ENCODE peak calls at places on chromosomes 4 and X, in seven cellular contexts. One of them, this sample, is unnamed.

GRCh38 chr4:52925531-52925968 is 63.4 kb downstream of the RASL11B start:
- DNase-seq in heart left ventricle: no peak
- DNase-seq in neural progenitor cell: peak; percentile 37
- DNase-seq in tibial nerve: no peak
- DNase-seq in sigmoid colon: no peak
- DNase-seq in HCT116: no peak
- DNase-seq in mesenchymal stem cell: peak; percentile 16
- DNase-seq in this sample: no peak

GRCh38 chr4:38290360-38290759 is 330.2 kb downstream of the PTTG2 start:
- DNase-seq in heart left ventricle: no peak
- DNase-seq in neural progenitor cell: no peak
- DNase-seq in tibial nerve: no peak
- DNase-seq in sigmoid colon: no peak
- DNase-seq in HCT116: no peak
- DNase-seq in mesenchymal stem cell: peak; percentile 23
- DNase-seq in this sample: no peak

GRCh38 chr4:92232566-92232965 is 71.2 kb upstream of the GRID2 start:
- DNase-seq in heart left ventricle: no peak
- DNase-seq in neural progenitor cell: no peak
- DNase-seq in tibial nerve: no peak
- DNase-seq in sigmoid colon: no peak
- DNase-seq in HCT116: no peak
- DNase-seq in mesenchymal stem cell: no peak
- DNase-seq in this sample: no peak

GRCh38 chr4:175457956-175458355 is 354.1 kb downstream of the GPM6A start:
- DNase-seq in heart left ventricle: no peak
- DNase-seq in neural progenitor cell: no peak
- DNase-seq in tibial nerve: no peak
- DNase-seq in sigmoid colon: no peak
- DNase-seq in HCT116: no peak
- DNase-seq in mesenchymal stem cell: no peak
- DNase-seq in this sample: no peak

GRCh38 chr4:15354358-15354757 is 73.5 kb upstream of the C1QTNF7 start:
- DNase-seq in heart left ventricle: no peak
- DNase-seq in neural progenitor cell: no peak
- DNase-seq in tibial nerve: no peak
- DNase-seq in sigmoid colon: no peak
- DNase-seq in HCT116: no peak
- DNase-seq in mesenchymal stem cell: no peak
- DNase-seq in this sample: no peak

GRCh38 chr4:87961993-87962791 is 13.3 kb upstream of the SPP1 start:
- DNase-seq in heart left ventricle: no peak
- DNase-seq in neural progenitor cell: no peak
- DNase-seq in tibial nerve: no peak
- DNase-seq in sigmoid colon: no peak
- DNase-seq in HCT116: no peak
- DNase-seq in mesenchymal stem cell: peak; percentile 57
- DNase-seq in this sample: no peak

GRCh38 chr4:109419679-109420078 is 13.9 kb upstream of the SEC24B start:
- DNase-seq in heart left ventricle: no peak
- DNase-seq in neural progenitor cell: peak; percentile 69
- DNase-seq in tibial nerve: no peak
- DNase-seq in sigmoid colon: no peak
- DNase-seq in HCT116: no peak
- DNase-seq in mesenchymal stem cell: no peak
- DNase-seq in this sample: no peak

GRCh38 chrX:11558972-11559371 is 106.7 kb downstream of the ARHGAP6 start:
- DNase-seq in heart left ventricle: no peak
- DNase-seq in neural progenitor cell: peak; percentile 15
- DNase-seq in tibial nerve: no peak
- DNase-seq in sigmoid colon: no peak
- DNase-seq in HCT116: peak; percentile 15
- DNase-seq in mesenchymal stem cell: peak; percentile 6
- DNase-seq in this sample: no peak

GRCh38 chrX:12245650-12246645 is 107.7 kb downstream of the FRMPD4 start:
- DNase-seq in heart left ventricle: no peak
- DNase-seq in neural progenitor cell: no peak
- DNase-seq in tibial nerve: no peak
- DNase-seq in sigmoid colon: no peak
- DNase-seq in HCT116: no peak
- DNase-seq in mesenchymal stem cell: peak; percentile 57
- DNase-seq in this sample: no peak

GRCh38 chrX:7117587-7117986 is 29.9 kb upstream of the STS start:
- DNase-seq in heart left ventricle: no peak
- DNase-seq in neural progenitor cell: no peak
- DNase-seq in tibial nerve: no peak
- DNase-seq in sigmoid colon: no peak
- DNase-seq in HCT116: no peak
- DNase-seq in mesenchymal stem cell: no peak
- DNase-seq in this sample: no peak

GRCh38 chr4:74159397-74159709 is 1.4 kb downstream of the MTHFD2L start:
- DNase-seq in heart left ventricle: no peak
- DNase-seq in neural progenitor cell: no peak
- DNase-seq in tibial nerve: no peak
- DNase-seq in sigmoid colon: no peak
- DNase-seq in HCT116: no peak
- DNase-seq in mesenchymal stem cell: no peak
- DNase-seq in this sample: no peak

GRCh38 chr4:127249767-127250108 is 383.0 kb upstream of the INTU start:
- DNase-seq in heart left ventricle: no peak
- DNase-seq in neural progenitor cell: no peak
- DNase-seq in tibial nerve: no peak
- DNase-seq in sigmoid colon: no peak
- DNase-seq in HCT116: no peak
- DNase-seq in mesenchymal stem cell: no peak
- DNase-seq in this sample: no peak

GRCh38 chrX:40007136-40007535 is 90.6 kb downstream of the BCOR start:
- DNase-seq in heart left ventricle: no peak
- DNase-seq in neural progenitor cell: peak; percentile 67
- DNase-seq in tibial nerve: no peak
- DNase-seq in sigmoid colon: no peak
- DNase-seq in HCT116: no peak
- DNase-seq in mesenchymal stem cell: no peak
- DNase-seq in this sample: no peak

GRCh38 chrX:78378476-78379115 is 51.2 kb upstream of the CYSLTR1 start:
- DNase-seq in heart left ventricle: no peak
- DNase-seq in neural progenitor cell: no peak
- DNase-seq in tibial nerve: no peak
- DNase-seq in sigmoid colon: no peak
- DNase-seq in HCT116: no peak
- DNase-seq in mesenchymal stem cell: no peak
- DNase-seq in this sample: no peak

GRCh38 chrX:131827935-131828334 is 195.2 kb upstream of the STK26 start:
- DNase-seq in heart left ventricle: no peak
- DNase-seq in neural progenitor cell: peak; percentile 79
- DNase-seq in tibial nerve: no peak
- DNase-seq in sigmoid colon: no peak
- DNase-seq in HCT116: no peak
- DNase-seq in mesenchymal stem cell: peak; percentile 41
- DNase-seq in this sample: no peak

GRCh38 chrX:12292996-12293765 is 154.9 kb downstream of the FRMPD4 start:
- DNase-seq in heart left ventricle: no peak
- DNase-seq in neural progenitor cell: no peak
- DNase-seq in tibial nerve: no peak
- DNase-seq in sigmoid colon: no peak
- DNase-seq in HCT116: no peak
- DNase-seq in mesenchymal stem cell: peak; percentile 1
- DNase-seq in this sample: no peak

GRCh38 chrX:48531359-48531954 is 8.1 kb upstream of the TBC1D25 start:
- DNase-seq in heart left ventricle: no peak
- DNase-seq in neural progenitor cell: no peak
- DNase-seq in tibial nerve: no peak
- DNase-seq in sigmoid colon: peak; percentile 34
- DNase-seq in HCT116: no peak
- DNase-seq in mesenchymal stem cell: peak; percentile 63
- DNase-seq in this sample: no peak

GRCh38 chr4:122842984-122843531 is 16.4 kb downstream of the FGF2 start:
- DNase-seq in heart left ventricle: no peak
- DNase-seq in neural progenitor cell: peak; percentile 14
- DNase-seq in tibial nerve: no peak
- DNase-seq in sigmoid colon: peak; percentile 87
- DNase-seq in HCT116: no peak
- DNase-seq in mesenchymal stem cell: peak; percentile 57
- DNase-seq in this sample: peak; percentile 56

GRCh38 chr4:122921971-122922876 is at the start of gene NUDT6:
- DNase-seq in heart left ventricle: peak; percentile 67
- DNase-seq in neural progenitor cell: peak; percentile 88
- DNase-seq in tibial nerve: peak; percentile 28
- DNase-seq in sigmoid colon: peak; percentile 76
- DNase-seq in HCT116: no peak
- DNase-seq in mesenchymal stem cell: peak; percentile 76
- DNase-seq in this sample: peak; percentile 74

GRCh38 chr4:126223784-126224407 is 909.1 kb downstream of the FAT4 start:
- DNase-seq in heart left ventricle: no peak
- DNase-seq in neural progenitor cell: peak; percentile 26
- DNase-seq in tibial nerve: no peak
- DNase-seq in sigmoid colon: no peak
- DNase-seq in HCT116: peak; percentile 29
- DNase-seq in mesenchymal stem cell: peak; percentile 43
- DNase-seq in this sample: no peak

GRCh38 chr4:12186526-12186925 is 757.8 kb upstream of the HS3ST1 start:
- DNase-seq in heart left ventricle: no peak
- DNase-seq in neural progenitor cell: no peak
- DNase-seq in tibial nerve: no peak
- DNase-seq in sigmoid colon: no peak
- DNase-seq in HCT116: no peak
- DNase-seq in mesenchymal stem cell: no peak
- DNase-seq in this sample: no peak

GRCh38 chrX:82333575-82333974 is 1131.7 kb downstream of the SH3BGRL start:
- DNase-seq in heart left ventricle: no peak
- DNase-seq in neural progenitor cell: no peak
- DNase-seq in tibial nerve: no peak
- DNase-seq in sigmoid colon: no peak
- DNase-seq in HCT116: no peak
- DNase-seq in mesenchymal stem cell: no peak
- DNase-seq in this sample: no peak

GRCh38 chr4:108454227-108454626 is 166.1 kb upstream of the RPL34 start:
- DNase-seq in heart left ventricle: no peak
- DNase-seq in neural progenitor cell: no peak
- DNase-seq in tibial nerve: no peak
- DNase-seq in sigmoid colon: no peak
- DNase-seq in HCT116: no peak
- DNase-seq in mesenchymal stem cell: no peak
- DNase-seq in this sample: no peak

DNA sequence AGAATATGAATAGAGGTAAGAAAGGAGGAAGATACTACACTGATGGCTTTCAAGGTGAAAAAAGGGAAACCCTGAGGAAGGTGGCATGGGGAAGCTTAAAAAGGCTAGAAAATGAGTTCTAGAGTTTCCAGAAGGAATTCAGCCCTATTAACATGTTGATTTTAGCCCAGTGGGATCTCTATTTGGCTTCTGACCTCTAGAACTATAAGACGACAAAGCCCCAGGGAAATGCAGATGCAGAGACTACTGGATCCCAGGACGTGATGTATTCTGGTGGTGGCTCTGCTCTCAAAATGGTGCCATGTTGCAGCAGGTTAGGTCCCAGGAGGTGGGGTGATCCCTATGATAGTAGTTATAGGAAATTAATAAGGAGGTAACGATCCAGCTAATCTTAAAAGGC is 120.4 kb downstream of the TMA16 start:
- DNase-seq in heart left ventricle: no peak
- DNase-seq in neural progenitor cell: no peak
- DNase-seq in tibial nerve: no peak
- DNase-seq in sigmoid colon: no peak
- DNase-seq in HCT116: no peak
- DNase-seq in mesenchymal stem cell: no peak
- DNase-seq in this sample: no peak
- H3K27ac ChIP-seq in heart left ventricle: no peak overlapping the region
- H3K27ac ChIP-seq in neural progenitor cell: no peak overlapping the region
- H3K27ac ChIP-seq in tibial nerve: no peak overlapping the region
- H3K27ac ChIP-seq in sigmoid colon: no peak overlapping the region
- H3K27ac ChIP-seq in HCT116: no peak overlapping the region
- H3K27ac ChIP-seq in mesenchymal stem cell: no peak overlapping the region
- H3K27ac ChIP-seq in this sample: no peak overlapping the region

GRCh38 chr4:76691767-76692689 is 205.9 kb downstream of the SOWAHB start:
- DNase-seq in heart left ventricle: no peak
- DNase-seq in neural progenitor cell: no peak
- DNase-seq in tibial nerve: no peak
- DNase-seq in sigmoid colon: no peak
- DNase-seq in HCT116: no peak
- DNase-seq in mesenchymal stem cell: peak; percentile 66
- DNase-seq in this sample: no peak
- H3K4me1 ChIP-seq in heart left ventricle: peaks cover 26% of the 10 kb centered on the region
- H3K4me1 ChIP-seq in neural progenitor cell: peaks cover 59% of the 10 kb centered on the region
- H3K4me1 ChIP-seq in tibial nerve: no peaks in the 10 kb centered on the region
- H3K4me1 ChIP-seq in sigmoid colon: no peaks in the 10 kb centered on the region
- H3K4me1 ChIP-seq in HCT116: peaks cover 8% of the 10 kb centered on the region
- H3K4me1 ChIP-seq in mesenchymal stem cell: peaks cover 8% of the 10 kb centered on the region
- H3K4me1 ChIP-seq in this sample: peaks cover 23% of the 10 kb centered on the region

GRCh38 chrX:113330416-113330815 is 489.8 kb upstream of the AMOT start:
- DNase-seq in heart left ventricle: no peak
- DNase-seq in neural progenitor cell: no peak
- DNase-seq in tibial nerve: no peak
- DNase-seq in sigmoid colon: no peak
- DNase-seq in HCT116: no peak
- DNase-seq in mesenchymal stem cell: no peak
- DNase-seq in this sample: no peak
- H3K27ac ChIP-seq in heart left ventricle: no peak overlapping the region
- H3K27ac ChIP-seq in neural progenitor cell: no peak overlapping the region
- H3K27ac ChIP-seq in tibial nerve: no peak overlapping the region
- H3K27ac ChIP-seq in sigmoid colon: no peak overlapping the region
- H3K27ac ChIP-seq in HCT116: no peak overlapping the region
- H3K27ac ChIP-seq in mesenchymal stem cell: no peak overlapping the region
- H3K27ac ChIP-seq in this sample: no peak overlapping the region

GRCh38 chrX:44953734-44954502 is 80.9 kb downstream of the KDM6A start:
- DNase-seq in heart left ventricle: no peak
- DNase-seq in neural progenitor cell: no peak
- DNase-seq in tibial nerve: no peak
- DNase-seq in sigmoid colon: no peak
- DNase-seq in HCT116: no peak
- DNase-seq in mesenchymal stem cell: no peak
- DNase-seq in this sample: no peak
- H3K4me1 ChIP-seq in heart left ventricle: peaks cover 13% of the 10 kb centered on the region
- H3K4me1 ChIP-seq in neural progenitor cell: peaks cover 26% of the 10 kb centered on the region
- H3K4me1 ChIP-seq in tibial nerve: no peaks in the 10 kb centered on the region
- H3K4me1 ChIP-seq in sigmoid colon: no peaks in the 10 kb centered on the region
- H3K4me1 ChIP-seq in HCT116: no peaks in the 10 kb centered on the region
- H3K4me1 ChIP-seq in mesenchymal stem cell: peaks cover 2% of the 10 kb centered on the region
- H3K4me1 ChIP-seq in this sample: no peaks in the 10 kb centered on the region

GRCh38 chrX:154531626-154532025 is 15.0 kb downstream of the G6PD start:
- DNase-seq in heart left ventricle: no peak
- DNase-seq in neural progenitor cell: no peak
- DNase-seq in tibial nerve: no peak
- DNase-seq in sigmoid colon: no peak
- DNase-seq in HCT116: no peak
- DNase-seq in mesenchymal stem cell: peak; percentile 87
- DNase-seq in this sample: peak; percentile 81
- H3K27ac ChIP-seq in heart left ventricle: no peak overlapping the region
- H3K27ac ChIP-seq in neural progenitor cell: no peak overlapping the region
- H3K27ac ChIP-seq in tibial nerve: no peak overlapping the region
- H3K27ac ChIP-seq in sigmoid colon: no peak overlapping the region
- H3K27ac ChIP-seq in HCT116: no peak overlapping the region
- H3K27ac ChIP-seq in mesenchymal stem cell: peak overlapping the region; percentile 89
- H3K27ac ChIP-seq in this sample: peak overlapping the region; percentile 29

GRCh38 chr4:185741795-185742194 is 70.2 kb downstream of the SORBS2 start:
- DNase-seq in heart left ventricle: no peak
- DNase-seq in neural progenitor cell: no peak
- DNase-seq in tibial nerve: no peak
- DNase-seq in sigmoid colon: no peak
- DNase-seq in HCT116: no peak
- DNase-seq in mesenchymal stem cell: no peak
- DNase-seq in this sample: no peak
- H3K4me1 ChIP-seq in heart left ventricle: peaks cover 83% of the 10 kb centered on the region
- H3K4me1 ChIP-seq in neural progenitor cell: peaks cover 27% of the 10 kb centered on the region
- H3K4me1 ChIP-seq in tibial nerve: no peaks in the 10 kb centered on the region
- H3K4me1 ChIP-seq in sigmoid colon: no peaks in the 10 kb centered on the region
- H3K4me1 ChIP-seq in HCT116: no peaks in the 10 kb centered on the region
- H3K4me1 ChIP-seq in mesenchymal stem cell: peaks cover 15% of the 10 kb centered on the region
- H3K4me1 ChIP-seq in this sample: peaks cover 4% of the 10 kb centered on the region